ENCODE peak calls at places on chromosomes 11 and 22, in five cellular contexts. One of them, this sample, is unnamed.

GRCh38 chr11:32224580-32224979 is 133.7 kb downstream of the RCN1 start:
- DNase-seq in cardiac fibroblast: no peak
- DNase-seq in neural crest cell: no peak
- DNase-seq in nephron progenitor cell: no peak
- DNase-seq in GM23338: peak
- DNase-seq in this sample: no peak

GRCh38 chr11:17743808-17744119 is 9.2 kb downstream of the KCNC1 start:
- DNase-seq in cardiac fibroblast: no peak
- DNase-seq in neural crest cell: no peak
- DNase-seq in nephron progenitor cell: no peak
- DNase-seq in GM23338: no peak
- DNase-seq in this sample: no peak

GRCh38 chr11:114122668-114123067 is 63.2 kb downstream of the ZBTB16 start:
- DNase-seq in cardiac fibroblast: no peak
- DNase-seq in neural crest cell: no peak
- DNase-seq in nephron progenitor cell: no peak
- DNase-seq in GM23338: no peak
- DNase-seq in this sample: no peak

GRCh38 chr11:2740275-2740940 is 40.6 kb upstream of the KCNQ1OT1 start:
- DNase-seq in cardiac fibroblast: no peak
- DNase-seq in neural crest cell: no peak
- DNase-seq in nephron progenitor cell: no peak
- DNase-seq in GM23338: no peak
- DNase-seq in this sample: no peak

GRCh38 chr11:23948831-23949230 is 548.0 kb upstream of the LUZP2 start:
- DNase-seq in cardiac fibroblast: no peak
- DNase-seq in neural crest cell: no peak
- DNase-seq in nephron progenitor cell: no peak
- DNase-seq in GM23338: no peak
- DNase-seq in this sample: no peak

GRCh38 chr11:5841797-5842196 is at the start of gene OR52E6:
- DNase-seq in cardiac fibroblast: no peak
- DNase-seq in neural crest cell: no peak
- DNase-seq in nephron progenitor cell: no peak
- DNase-seq in GM23338: no peak
- DNase-seq in this sample: no peak

GRCh38 chr11:43403357-43404231 is 44.9 kb downstream of the TTC17 start:
- DNase-seq in cardiac fibroblast: no peak
- DNase-seq in neural crest cell: no peak
- DNase-seq in nephron progenitor cell: no peak
- DNase-seq in GM23338: no peak
- DNase-seq in this sample: no peak

GRCh38 chr22:40026641-40027040 is 31.9 kb downstream of the FAM83F start:
- DNase-seq in cardiac fibroblast: no peak
- DNase-seq in neural crest cell: no peak
- DNase-seq in nephron progenitor cell: no peak
- DNase-seq in GM23338: no peak
- DNase-seq in this sample: no peak

GRCh38 chr11:64000026-64000739 is 13.9 kb downstream of the OTUB1 start:
- DNase-seq in cardiac fibroblast: peak
- DNase-seq in neural crest cell: peak
- DNase-seq in nephron progenitor cell: peak
- DNase-seq in GM23338: peak
- DNase-seq in this sample: peak

GRCh38 chr11:46336781-46337180 is 10.5 kb upstream of the DGKZ start:
- DNase-seq in cardiac fibroblast: peak
- DNase-seq in neural crest cell: no peak
- DNase-seq in nephron progenitor cell: no peak
- DNase-seq in GM23338: no peak
- DNase-seq in this sample: no peak

GRCh38 chr11:115660072-115660805 is 156.0 kb upstream of the CADM1 start:
- DNase-seq in cardiac fibroblast: no peak
- DNase-seq in neural crest cell: no peak
- DNase-seq in nephron progenitor cell: peak
- DNase-seq in GM23338: peak
- DNase-seq in this sample: no peak

GRCh38 chr11:88402784-88403183 is 65.2 kb upstream of the CTSC start:
- DNase-seq in cardiac fibroblast: no peak
- DNase-seq in neural crest cell: no peak
- DNase-seq in nephron progenitor cell: no peak
- DNase-seq in GM23338: no peak
- DNase-seq in this sample: no peak

GRCh38 chr11:1876361-1877063 is 15.2 kb downstream of the PRR33 start:
- DNase-seq in cardiac fibroblast: peak
- DNase-seq in neural crest cell: peak
- DNase-seq in nephron progenitor cell: peak
- DNase-seq in GM23338: peak
- DNase-seq in this sample: no peak

GRCh38 chr11:124670732-124671131 is 2.8 kb downstream of the SIAE start:
- DNase-seq in cardiac fibroblast: peak
- DNase-seq in neural crest cell: no peak
- DNase-seq in nephron progenitor cell: no peak
- DNase-seq in GM23338: peak
- DNase-seq in this sample: no peak

GRCh38 chr11:10898763-10899541 is 41.1 kb upstream of the ZBED5 start:
- DNase-seq in cardiac fibroblast: no peak
- DNase-seq in neural crest cell: no peak
- DNase-seq in nephron progenitor cell: no peak
- DNase-seq in GM23338: no peak
- DNase-seq in this sample: no peak

GRCh38 chr11:17989306-17989705 is 23.5 kb downstream of the SERGEF start:
- DNase-seq in cardiac fibroblast: no peak
- DNase-seq in neural crest cell: no peak
- DNase-seq in nephron progenitor cell: no peak
- DNase-seq in GM23338: no peak
- DNase-seq in this sample: no peak

GRCh38 chr11:64271339-64272132 is 12.9 kb downstream of the BAD start:
- DNase-seq in cardiac fibroblast: peak
- DNase-seq in neural crest cell: peak
- DNase-seq in nephron progenitor cell: peak
- DNase-seq in GM23338: peak
- DNase-seq in this sample: peak

GRCh38 chr11:46896719-46897406 is 21.5 kb downstream of the LRP4 start:
- DNase-seq in cardiac fibroblast: peak
- DNase-seq in neural crest cell: no peak
- DNase-seq in nephron progenitor cell: no peak
- DNase-seq in GM23338: peak
- DNase-seq in this sample: no peak

GRCh38 chr11:108221981-108222685 is at the start of gene NPAT:
- DNase-seq in cardiac fibroblast: no peak
- DNase-seq in neural crest cell: no peak
- DNase-seq in nephron progenitor cell: no peak
- DNase-seq in GM23338: no peak
- DNase-seq in this sample: no peak

GRCh38 chr22:39208013-39208680 is 36.6 kb downstream of the PDGFB start:
- DNase-seq in cardiac fibroblast: no peak
- DNase-seq in neural crest cell: no peak
- DNase-seq in nephron progenitor cell: no peak
- DNase-seq in GM23338: no peak
- DNase-seq in this sample: no peak

GRCh38 chr11:62603072-62603408 is 1.4 kb upstream of the MTA2 start:
- DNase-seq in cardiac fibroblast: peak
- DNase-seq in neural crest cell: no peak
- DNase-seq in nephron progenitor cell: no peak
- DNase-seq in GM23338: peak
- DNase-seq in this sample: no peak

GRCh38 chr11:1118755-1119275 is 38.9 kb upstream of the MUC5AC start:
- DNase-seq in cardiac fibroblast: no peak
- DNase-seq in neural crest cell: no peak
- DNase-seq in nephron progenitor cell: no peak
- DNase-seq in GM23338: no peak
- DNase-seq in this sample: no peak

GRCh38 chr11:20355221-20356219 is 8.0 kb upstream of the HTATIP2 start:
- DNase-seq in cardiac fibroblast: peak
- DNase-seq in neural crest cell: peak
- DNase-seq in nephron progenitor cell: peak
- DNase-seq in GM23338: peak
- DNase-seq in this sample: no peak

GRCh38 chr22:37069719-37070118 is 18.2 kb downstream of the KCTD17 start:
- DNase-seq in cardiac fibroblast: no peak
- DNase-seq in neural crest cell: no peak
- DNase-seq in nephron progenitor cell: no peak
- DNase-seq in GM23338: no peak
- DNase-seq in this sample: no peak

GRCh38 chr22:37069319-37069718 is 17.8 kb downstream of the KCTD17 start:
- DNase-seq in cardiac fibroblast: no peak
- DNase-seq in neural crest cell: no peak
- DNase-seq in nephron progenitor cell: no peak
- DNase-seq in GM23338: no peak
- DNase-seq in this sample: no peak

GRCh38 chr22:37068859-37069258 is 17.3 kb downstream of the KCTD17 start:
- DNase-seq in cardiac fibroblast: no peak
- DNase-seq in neural crest cell: no peak
- DNase-seq in nephron progenitor cell: peak
- DNase-seq in GM23338: peak
- DNase-seq in this sample: no peak

GRCh38 chr22:37070744-37071143 is 19.2 kb downstream of the KCTD17 start:
- DNase-seq in cardiac fibroblast: no peak
- DNase-seq in neural crest cell: no peak
- DNase-seq in nephron progenitor cell: no peak
- DNase-seq in GM23338: no peak
- DNase-seq in this sample: no peak

GRCh38 chr22:37070334-37070733 is 18.8 kb downstream of the KCTD17 start:
- DNase-seq in cardiac fibroblast: no peak
- DNase-seq in neural crest cell: no peak
- DNase-seq in nephron progenitor cell: no peak
- DNase-seq in GM23338: no peak
- DNase-seq in this sample: no peak
- TF ChIP-seq CTCF in cardiac fibroblast: no peak
- TF ChIP-seq CTCF in neural crest cell: no peak
- TF ChIP-seq CTCF in nephron progenitor cell: no peak
- TF ChIP-seq CTCF in GM23338: no peak
- TF ChIP-seq CTCF in this sample: no peak

GRCh38 chr22:19942071-19942885 is 660 bp upstream of the TXNRD2 start:
- DNase-seq in cardiac fibroblast: peak
- DNase-seq in neural crest cell: no peak
- DNase-seq in nephron progenitor cell: no peak
- DNase-seq in GM23338: no peak
- DNase-seq in this sample: no peak

GRCh38 chr22:19942886-19943664 is 1.5 kb upstream of the TXNRD2 start:
- DNase-seq in cardiac fibroblast: peak
- DNase-seq in neural crest cell: no peak
- DNase-seq in nephron progenitor cell: no peak
- DNase-seq in GM23338: no peak
- DNase-seq in this sample: peak

GRCh38 chr22:19941365-19942070 is at the start of the genes COMT and TXNRD2:
- DNase-seq in cardiac fibroblast: peak
- DNase-seq in neural crest cell: peak
- DNase-seq in nephron progenitor cell: peak
- DNase-seq in GM23338: peak
- DNase-seq in this sample: no peak

GRCh38 chr22:19940536-19941364 is 822 bp upstream of the COMT start:
- DNase-seq in cardiac fibroblast: no peak
- DNase-seq in neural crest cell: no peak
- DNase-seq in nephron progenitor cell: no peak
- DNase-seq in GM23338: no peak
- DNase-seq in this sample: no peak

GRCh38 chr22:19943665-19944026 is 2.0 kb upstream of the TXNRD2 start:
- DNase-seq in cardiac fibroblast: peak
- DNase-seq in neural crest cell: no peak
- DNase-seq in nephron progenitor cell: no peak
- DNase-seq in GM23338: peak
- DNase-seq in this sample: no peak
- TF ChIP-seq CTCF in cardiac fibroblast: no peak
- TF ChIP-seq CTCF in neural crest cell: no peak
- TF ChIP-seq CTCF in nephron progenitor cell: no peak
- TF ChIP-seq CTCF in GM23338: no peak
- TF ChIP-seq CTCF in this sample: no peak

DNA sequence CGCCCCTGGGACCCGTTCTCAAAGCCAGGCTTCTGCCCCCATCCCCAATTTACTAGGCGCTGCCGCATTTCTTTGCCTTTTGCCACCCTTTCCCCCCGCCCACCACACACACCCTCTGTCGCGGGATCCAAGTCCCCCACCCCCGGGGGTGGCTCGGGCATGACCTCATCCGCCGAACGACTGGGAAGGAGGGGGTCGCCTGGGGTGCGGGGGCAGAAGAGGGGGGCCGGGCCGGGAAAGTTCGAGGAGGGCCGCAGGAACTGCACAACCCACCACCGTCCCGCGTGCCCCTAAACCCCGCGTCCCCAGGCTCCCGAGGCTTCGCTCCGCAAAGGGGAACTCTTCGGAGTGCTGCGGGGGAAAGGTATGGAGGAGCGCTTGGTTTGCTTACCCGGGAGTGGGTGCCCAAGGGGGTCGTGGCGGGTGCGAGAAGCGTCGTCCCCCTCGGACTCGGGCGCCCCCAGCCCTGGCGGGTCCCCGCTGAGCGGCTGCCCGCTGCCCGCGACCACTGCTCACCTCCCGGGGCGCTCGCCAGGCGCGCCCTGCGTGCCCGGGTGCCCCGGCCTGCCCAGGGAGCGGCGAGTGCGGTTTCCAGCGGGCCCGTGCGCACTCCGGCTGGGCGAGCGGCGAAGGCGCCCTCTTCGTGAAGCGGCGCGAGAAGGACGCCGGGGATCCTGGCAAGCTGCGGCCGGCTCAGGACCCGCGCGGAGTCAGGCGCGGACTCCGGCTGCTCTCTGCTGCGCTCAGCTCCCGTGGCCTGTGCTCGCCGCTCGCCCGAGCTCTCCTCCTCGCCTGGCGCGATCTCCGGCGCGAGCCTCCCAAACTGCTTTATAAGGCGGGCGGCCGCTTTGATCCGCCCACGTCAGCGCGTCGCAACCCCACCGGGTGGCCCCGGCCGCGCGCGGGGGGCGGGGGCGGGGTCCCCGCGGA is 3.9 kb upstream of the WNT11 start:
- DNase-seq in cardiac fibroblast: peak
- DNase-seq in neural crest cell: peak
- DNase-seq in nephron progenitor cell: peak
- DNase-seq in GM23338: peak
- DNase-seq in this sample: peak
- TF ChIP-seq CTCF in cardiac fibroblast: no peak
- TF ChIP-seq CTCF in neural crest cell: no peak
- TF ChIP-seq CTCF in nephron progenitor cell: no peak
- TF ChIP-seq CTCF in GM23338: no peak
- TF ChIP-seq CTCF in this sample: no peak

DNA sequence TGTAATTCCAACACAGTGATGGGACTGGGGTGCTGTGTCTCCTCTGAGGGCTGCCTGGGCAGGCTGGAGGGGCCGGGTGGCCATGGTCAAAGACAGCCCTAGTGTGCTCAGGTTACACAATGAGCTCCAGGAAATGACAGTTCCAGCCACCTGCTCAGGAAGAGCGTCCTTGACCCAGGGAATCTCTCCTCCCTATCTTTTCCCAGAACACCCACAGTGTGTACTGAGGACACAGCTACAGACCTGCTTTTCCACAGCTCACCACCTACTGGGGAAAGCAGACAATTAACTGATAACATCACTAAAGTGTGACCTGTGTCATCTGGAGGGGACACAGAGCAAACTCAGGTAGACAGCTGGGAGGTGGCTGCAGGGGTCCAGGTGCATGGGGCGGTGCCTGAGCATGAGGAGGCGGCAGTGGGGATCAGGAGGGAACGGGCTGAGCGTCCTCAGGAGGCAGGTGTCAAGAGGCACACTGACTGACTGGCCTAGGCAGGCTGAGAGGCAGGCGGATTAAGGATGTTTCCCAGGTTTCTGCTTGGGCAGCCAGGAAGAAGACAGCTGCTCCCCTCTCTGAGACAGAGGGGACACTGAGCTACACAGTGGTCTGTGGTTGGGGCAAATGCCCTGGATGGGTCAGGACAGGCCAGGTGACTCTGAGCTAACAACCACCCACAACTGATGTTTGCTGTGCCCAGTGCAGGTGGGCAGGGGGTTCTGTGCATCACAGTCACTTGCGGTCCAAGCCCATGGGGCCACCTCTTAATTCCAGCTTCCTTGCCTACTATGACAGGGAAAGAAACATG is 56.1 kb downstream of the ARFGAP3 start:
- DNase-seq in cardiac fibroblast: no peak
- DNase-seq in neural crest cell: no peak
- DNase-seq in nephron progenitor cell: no peak
- DNase-seq in GM23338: no peak
- DNase-seq in this sample: no peak
- TF ChIP-seq CTCF in cardiac fibroblast: no peak
- TF ChIP-seq CTCF in neural crest cell: no peak
- TF ChIP-seq CTCF in nephron progenitor cell: no peak
- TF ChIP-seq CTCF in GM23338: no peak
- TF ChIP-seq CTCF in this sample: no peak

This sample was measured in AG09319.